ENCODE peak calls at places on chromosomes 12 and 14, in nine cellular contexts. Q, E, N, G, X, R, F, O and A are unnamed samples.

GRCh38 chr12:92496790-92497189 is 206.0 kb upstream of the PLEKHG7 start:
- DNase-seq in N (no peak), O (no peak), X (no peak), E (no peak), Q (no peak), F (no peak), R (no peak), G (no peak), A (no peak)

GRCh38 chr12:39798429-39798828 is 178.8 kb upstream of the ABCD2 start:
- DNase-seq in X (no peak), O (no peak), R (no peak), F (no peak), N (no peak), E (no peak), Q (no peak), G (no peak), A (no peak)

GRCh38 chr12:54141534-54142475 is 47.0 kb downstream of the SMUG1 start:
- DNase-seq in X (no peak), F (no peak), Q (no peak), R (no peak), G (no peak), O (no peak), N (peak), E (no peak), A (no peak)

GRCh38 chr12:100017056-100017455 is 32.3 kb upstream of the ANKS1B start:
- DNase-seq in O (no peak), Q (no peak), G (no peak), R (no peak), F (no peak), N (peak), X (no peak), E (no peak), A (no peak)

GRCh38 chr12:13343380-13343779 is 146.9 kb downstream of the EMP1 start:
- DNase-seq in E (no peak), X (no peak), G (no peak), Q (no peak), O (no peak), F (peak), R (no peak), N (no peak), A (no peak)

GRCh38 chr12:64744422-64745258 is 14.6 kb downstream of the GNS start:
- DNase-seq in Q (no peak), E (no peak), G (no peak), X (no peak), N (peak), F (peak), R (peak), O (no peak), A (no peak)

GRCh38 chr14:61090432-61091216 is 109.6 kb downstream of the SLC38A6 start:
- DNase-seq in Q (no peak), X (no peak), G (no peak), R (no peak), F (no peak), O (no peak), N (peak), E (no peak), A (no peak)

GRCh38 chr14:88919502-88919901 is 95.1 kb downstream of the TTC8 start:
- DNase-seq in R (no peak), E (no peak), G (no peak), O (no peak), F (no peak), X (no peak), Q (no peak), N (no peak), A (no peak)

GRCh38 chr12:104044158-104044557 is 5.8 kb downstream of the GLT8D2 start:
- DNase-seq in N (no peak), O (no peak), F (no peak), Q (no peak), E (no peak), X (no peak), R (no peak), G (no peak), A (no peak)

GRCh38 chr14:37246427-37246829 is 48.7 kb downstream of the MIPOL1 start:
- DNase-seq in E (no peak), Q (no peak), N (peak), O (no peak), G (peak), X (peak), F (peak), R (peak), A (no peak)

GRCh38 chr12:6821271-6821673 is 349 bp upstream of the GPR162 start:
- DNase-seq in Q (no peak), E (no peak), F (peak), X (peak), O (no peak), G (peak), R (peak), N (peak), A (peak)

GRCh38 chr12:111446044-111446581 is 40.4 kb downstream of the SH2B3 start:
- DNase-seq in F (no peak), G (no peak), R (peak), X (peak), N (peak), Q (no peak), O (no peak), E (no peak), A (peak)

GRCh38 chr12:103805961-103806360 is 35.1 kb downstream of the NT5DC3 start:
- DNase-seq in R (no peak), N (no peak), F (no peak), X (no peak), Q (no peak), O (no peak), E (no peak), G (no peak), A (no peak)

GRCh38 chr12:64323476-64324225 is 66.9 kb downstream of the C12orf56 start:
- DNase-seq in F (no peak), R (no peak), E (no peak), O (no peak), N (peak), X (no peak), Q (no peak), G (no peak), A (no peak)

GRCh38 chr12:5487971-5488955 is 56.4 kb downstream of the NTF3 start:
- DNase-seq in X (no peak), F (no peak), R (no peak), G (no peak), O (no peak), E (no peak), Q (no peak), N (no peak), A (no peak)

GRCh38 chr12:96397756-96398421 is 2.4 kb downstream of the CDK17 start:
- DNase-seq in O (no peak), G (no peak), N (peak), F (no peak), R (no peak), X (no peak), Q (no peak), E (no peak), A (no peak)

GRCh38 chr12:53706080-53706479 is 21.2 kb downstream of the CALCOCO1 start:
- DNase-seq in O (no peak), F (no peak), N (no peak), R (no peak), E (no peak), Q (no peak), X (no peak), G (no peak), A (no peak)

GRCh38 chr12:45130881-45131281 is 80.0 kb upstream of the DBX2 start:
- DNase-seq in Q (no peak), O (no peak), F (peak), E (no peak), N (peak), X (peak), R (peak), G (peak), A (no peak)